ENCODE peak calls at places on chromosomes 1 and 21, in five cellular contexts. One of them, this sample, is unnamed.

GRCh38 chr1:110672753-110673108 is 2.0 kb downstream of the KCNA3 start:
- DNase-seq in activated T-helper 1 cell treated with Interleukin-2 at 50 U/mL for 16 hours: no peak
- DNase-seq in CD8-positive, alpha-beta memory T cell: peak; percentile 14
- DNase-seq in activated CD8-positive, alpha-beta memory T cell treated with anti-CD3 and anti-CD28 coated beads for 24 hours: peak; percentile 67
- DNase-seq in HFF-Myc: no peak
- DNase-seq in this sample: no peak

GRCh38 chr1:88985692-88986091 is 6.7 kb downstream of the KYAT3 start:
- DNase-seq in activated T-helper 1 cell treated with Interleukin-2 at 50 U/mL for 16 hours: no peak
- DNase-seq in CD8-positive, alpha-beta memory T cell: no peak
- DNase-seq in activated CD8-positive, alpha-beta memory T cell treated with anti-CD3 and anti-CD28 coated beads for 24 hours: no peak
- DNase-seq in HFF-Myc: no peak
- DNase-seq in this sample: no peak

GRCh38 chr1:3895279-3895950 is 4.7 kb downstream of the C1orf174 start:
- DNase-seq in activated T-helper 1 cell treated with Interleukin-2 at 50 U/mL for 16 hours: no peak
- DNase-seq in CD8-positive, alpha-beta memory T cell: no peak
- DNase-seq in activated CD8-positive, alpha-beta memory T cell treated with anti-CD3 and anti-CD28 coated beads for 24 hours: no peak
- DNase-seq in HFF-Myc: no peak
- DNase-seq in this sample: no peak

GRCh38 chr1:57258616-57259330 is 165.1 kb downstream of the DAB1 start:
- DNase-seq in activated T-helper 1 cell treated with Interleukin-2 at 50 U/mL for 16 hours: no peak
- DNase-seq in CD8-positive, alpha-beta memory T cell: no peak
- DNase-seq in activated CD8-positive, alpha-beta memory T cell treated with anti-CD3 and anti-CD28 coated beads for 24 hours: no peak
- DNase-seq in HFF-Myc: no peak
- DNase-seq in this sample: no peak

GRCh38 chr21:45153358-45154318 is 79.3 kb downstream of the ADARB1 start:
- DNase-seq in activated T-helper 1 cell treated with Interleukin-2 at 50 U/mL for 16 hours: no peak
- DNase-seq in CD8-positive, alpha-beta memory T cell: no peak
- DNase-seq in activated CD8-positive, alpha-beta memory T cell treated with anti-CD3 and anti-CD28 coated beads for 24 hours: peak; percentile 55
- DNase-seq in HFF-Myc: no peak
- DNase-seq in this sample: no peak

GRCh38 chr1:41726899-41727748 is 191.6 kb downstream of the HIVEP3 start:
- DNase-seq in activated T-helper 1 cell treated with Interleukin-2 at 50 U/mL for 16 hours: no peak
- DNase-seq in CD8-positive, alpha-beta memory T cell: no peak
- DNase-seq in activated CD8-positive, alpha-beta memory T cell treated with anti-CD3 and anti-CD28 coated beads for 24 hours: peak; percentile 71
- DNase-seq in HFF-Myc: no peak
- DNase-seq in this sample: no peak

GRCh38 chr1:229980009-229980408 is 87.0 kb upstream of the GALNT2 start:
- DNase-seq in activated T-helper 1 cell treated with Interleukin-2 at 50 U/mL for 16 hours: no peak
- DNase-seq in CD8-positive, alpha-beta memory T cell: no peak
- DNase-seq in activated CD8-positive, alpha-beta memory T cell treated with anti-CD3 and anti-CD28 coated beads for 24 hours: no peak
- DNase-seq in HFF-Myc: no peak
- DNase-seq in this sample: no peak

GRCh38 chr1:13863701-13864100 is 163.7 kb downstream of the PRDM2 start:
- DNase-seq in activated T-helper 1 cell treated with Interleukin-2 at 50 U/mL for 16 hours: no peak
- DNase-seq in CD8-positive, alpha-beta memory T cell: no peak
- DNase-seq in activated CD8-positive, alpha-beta memory T cell treated with anti-CD3 and anti-CD28 coated beads for 24 hours: no peak
- DNase-seq in HFF-Myc: no peak
- DNase-seq in this sample: no peak

GRCh38 chr1:205936846-205937707 is 6.2 kb downstream of the SLC26A9 start:
- DNase-seq in activated T-helper 1 cell treated with Interleukin-2 at 50 U/mL for 16 hours: no peak
- DNase-seq in CD8-positive, alpha-beta memory T cell: no peak
- DNase-seq in activated CD8-positive, alpha-beta memory T cell treated with anti-CD3 and anti-CD28 coated beads for 24 hours: no peak
- DNase-seq in HFF-Myc: no peak
- DNase-seq in this sample: no peak

GRCh38 chr1:88098881-88099280 is 585.2 kb upstream of the PKN2 start:
- DNase-seq in activated T-helper 1 cell treated with Interleukin-2 at 50 U/mL for 16 hours: no peak
- DNase-seq in CD8-positive, alpha-beta memory T cell: no peak
- DNase-seq in activated CD8-positive, alpha-beta memory T cell treated with anti-CD3 and anti-CD28 coated beads for 24 hours: no peak
- DNase-seq in HFF-Myc: no peak
- DNase-seq in this sample: no peak

GRCh38 chr21:45612096-45613019 is 31.2 kb upstream of the PCBP3 start:
- DNase-seq in activated T-helper 1 cell treated with Interleukin-2 at 50 U/mL for 16 hours: no peak
- DNase-seq in CD8-positive, alpha-beta memory T cell: no peak
- DNase-seq in activated CD8-positive, alpha-beta memory T cell treated with anti-CD3 and anti-CD28 coated beads for 24 hours: peak; percentile 53
- DNase-seq in HFF-Myc: no peak
- DNase-seq in this sample: no peak

GRCh38 chr1:31576743-31577455 is 584 bp downstream of the TINAGL1 start:
- DNase-seq in activated T-helper 1 cell treated with Interleukin-2 at 50 U/mL for 16 hours: no peak
- DNase-seq in CD8-positive, alpha-beta memory T cell: no peak
- DNase-seq in activated CD8-positive, alpha-beta memory T cell treated with anti-CD3 and anti-CD28 coated beads for 24 hours: peak; percentile 47
- DNase-seq in HFF-Myc: no peak
- DNase-seq in this sample: no peak

GRCh38 chr1:156894711-156895407 is 1.3 kb downstream of the PEAR1 start:
- DNase-seq in activated T-helper 1 cell treated with Interleukin-2 at 50 U/mL for 16 hours: no peak
- DNase-seq in CD8-positive, alpha-beta memory T cell: no peak
- DNase-seq in activated CD8-positive, alpha-beta memory T cell treated with anti-CD3 and anti-CD28 coated beads for 24 hours: no peak
- DNase-seq in HFF-Myc: no peak
- DNase-seq in this sample: no peak

GRCh38 chr1:229271448-229272120 is 673 bp downstream of the RAB4A start:
- DNase-seq in activated T-helper 1 cell treated with Interleukin-2 at 50 U/mL for 16 hours: peak; percentile 23
- DNase-seq in CD8-positive, alpha-beta memory T cell: no peak
- DNase-seq in activated CD8-positive, alpha-beta memory T cell treated with anti-CD3 and anti-CD28 coated beads for 24 hours: no peak
- DNase-seq in HFF-Myc: no peak
- DNase-seq in this sample: no peak

GRCh38 chr1:156336242-156336641 is 1.9 kb downstream of the CCT3 start:
- DNase-seq in activated T-helper 1 cell treated with Interleukin-2 at 50 U/mL for 16 hours: no peak
- DNase-seq in CD8-positive, alpha-beta memory T cell: no peak
- DNase-seq in activated CD8-positive, alpha-beta memory T cell treated with anti-CD3 and anti-CD28 coated beads for 24 hours: no peak
- DNase-seq in HFF-Myc: no peak
- DNase-seq in this sample: no peak

GRCh38 chr1:152756872-152757271 is 953 bp upstream of the KPRP start:
- DNase-seq in activated T-helper 1 cell treated with Interleukin-2 at 50 U/mL for 16 hours: no peak
- DNase-seq in CD8-positive, alpha-beta memory T cell: no peak
- DNase-seq in activated CD8-positive, alpha-beta memory T cell treated with anti-CD3 and anti-CD28 coated beads for 24 hours: no peak
- DNase-seq in HFF-Myc: no peak
- DNase-seq in this sample: no peak

GRCh38 chr21:16752109-16752508 is 760.7 kb upstream of the CXADR start:
- DNase-seq in activated T-helper 1 cell treated with Interleukin-2 at 50 U/mL for 16 hours: no peak
- DNase-seq in CD8-positive, alpha-beta memory T cell: no peak
- DNase-seq in activated CD8-positive, alpha-beta memory T cell treated with anti-CD3 and anti-CD28 coated beads for 24 hours: no peak
- DNase-seq in HFF-Myc: no peak
- DNase-seq in this sample: no peak

GRCh38 chr1:32627596-32628162 is 22.7 kb downstream of the ZBTB8OS start:
- DNase-seq in activated T-helper 1 cell treated with Interleukin-2 at 50 U/mL for 16 hours: no peak
- DNase-seq in CD8-positive, alpha-beta memory T cell: no peak
- DNase-seq in activated CD8-positive, alpha-beta memory T cell treated with anti-CD3 and anti-CD28 coated beads for 24 hours: peak; percentile 53
- DNase-seq in HFF-Myc: no peak
- DNase-seq in this sample: no peak

GRCh38 chr1:145806844-145807243 is 17.1 kb downstream of the RNF115 start:
- DNase-seq in activated T-helper 1 cell treated with Interleukin-2 at 50 U/mL for 16 hours: no peak
- DNase-seq in CD8-positive, alpha-beta memory T cell: no peak
- DNase-seq in activated CD8-positive, alpha-beta memory T cell treated with anti-CD3 and anti-CD28 coated beads for 24 hours: no peak
- DNase-seq in HFF-Myc: no peak
- DNase-seq in this sample: no peak

This sample was measured in AG09319.